ENCODE peak calls at places on chromosomes 13 and 19, in ten cellular contexts. A, K, H, P, X, D, U, F, M and Y are unnamed samples.
A peak's percentile ranks its signal among the peaks of the same experiment; 100 is the strongest.

GRCh38 chr13:73481265-73481664 is 422.5 kb downstream of the KLF5 start:
- DNase-seq in A (no peak), K (no peak), H (no peak), P (no peak), X (no peak), D (no peak), U (no peak), F (no peak), M (no peak), Y (no peak)

GRCh38 chr19:4639531-4640246 is 373 bp downstream of the TNFAIP8L1 start:
- DNase-seq in A (no peak), K (no peak), H (no peak), P (no peak), X (no peak), D (no peak), U (no peak), F (peak; percentile 39), M (no peak), Y (peak; percentile 47)

GRCh38 chr13:72864142-72865035 is 82.5 kb downstream of the PIBF1 start:
- DNase-seq in A (no peak), K (no peak), H (no peak), P (no peak), X (no peak), D (no peak), U (no peak), F (no peak), M (no peak), Y (no peak)

GRCh38 chr13:21033866-21034601 is 27.4 kb downstream of the LATS2 start:
- DNase-seq in A (no peak), K (no peak), H (no peak), P (no peak), X (no peak), D (peak; percentile 57), U (no peak), F (no peak), M (no peak), Y (no peak)

GRCh38 chr19:12833747-12834417 is 497 bp downstream of the RTBDN start:
- DNase-seq in A (no peak), K (peak; percentile 73), H (peak; percentile 81), P (no peak), X (peak; percentile 81), D (peak; percentile 28), U (peak; percentile 48), F (no peak), M (no peak), Y (peak; percentile 76)

GRCh38 chr19:43439183-43440063 is 24.7 kb downstream of the TEX101 start:
- DNase-seq in A (no peak), K (no peak), H (no peak), P (peak; percentile 80), X (no peak), D (no peak), U (no peak), F (no peak), M (no peak), Y (no peak)

GRCh38 chr13:39516140-39516539 is 86.9 kb downstream of the LHFPL6 start:
- DNase-seq in A (no peak), K (no peak), H (no peak), P (no peak), X (no peak), D (no peak), U (no peak), F (no peak), M (peak; percentile 47), Y (no peak)

GRCh38 chr19:7869910-7870511 is 4.2 kb downstream of the PRR36 start:
- DNase-seq in A (no peak), K (peak; percentile 91), H (no peak), P (peak; percentile 73), X (peak; percentile 69), D (peak; percentile 68), U (peak; percentile 84), F (peak; percentile 33), M (peak; percentile 49), Y (peak; percentile 76)

GRCh38 chr19:51168571-51169282 is 26.6 kb downstream of the SIGLEC7 start:
- DNase-seq in A (no peak), K (no peak), H (no peak), P (no peak), X (no peak), D (no peak), U (no peak), F (no peak), M (no peak), Y (peak; percentile 42)

GRCh38 chr19:28416245-28416644 is 796.7 kb downstream of the UQCRFS1 start:
- DNase-seq in A (no peak), K (no peak), H (no peak), P (no peak), X (no peak), D (no peak), U (no peak), F (no peak), M (no peak), Y (no peak)

GRCh38 chr13:66994097-66994496 is 236.0 kb downstream of the PCDH9 start:
- DNase-seq in A (peak; percentile 28), K (peak; percentile 82), H (peak; percentile 63), P (no peak), X (peak; percentile 31), D (peak; percentile 61), U (peak; percentile 74), F (peak; percentile 81), M (peak; percentile 76), Y (peak; percentile 93)

GRCh38 chr19:6536138-6536671 is 5.4 kb downstream of the TNFSF9 start:
- DNase-seq in A (no peak), K (peak; percentile 32), H (no peak), P (peak; percentile 84), X (peak; percentile 93), D (peak; percentile 50), U (no peak), F (peak; percentile 44), M (no peak), Y (peak; percentile 70)

GRCh38 chr13:20547479-20547908 is 19.5 kb upstream of the IFT88 start:
- DNase-seq in A (no peak), K (no peak), H (no peak), P (no peak), X (no peak), D (no peak), U (no peak), F (no peak), M (no peak), Y (no peak)

GRCh38 chr19:43624933-43625332 is 5.5 kb upstream of the ZNF428 start:
- DNase-seq in A (no peak), K (peak; percentile 62), H (peak; percentile 83), P (peak; percentile 77), X (peak; percentile 87), D (peak; percentile 70), U (no peak), F (no peak), M (no peak), Y (no peak)

DNA sequence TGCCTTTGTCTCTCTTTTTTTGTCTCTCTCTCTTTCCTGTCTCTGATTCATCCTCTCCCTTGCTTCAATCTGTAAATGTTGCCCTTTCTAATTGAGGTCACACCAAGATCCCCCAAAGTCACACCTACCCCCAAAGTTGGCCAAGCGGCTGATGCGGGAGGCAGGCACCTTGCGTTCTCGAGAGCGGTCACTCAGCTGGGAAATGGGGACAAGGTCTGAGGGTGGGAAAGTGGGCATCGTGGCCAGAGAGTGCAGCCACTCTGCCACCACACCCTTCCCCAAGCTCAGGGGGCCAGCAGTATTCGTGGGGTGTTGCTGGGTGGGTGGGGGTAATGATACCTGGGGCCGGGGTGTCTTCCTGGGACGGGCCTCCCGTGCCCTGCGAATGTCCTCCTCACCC is 2.7 kb downstream of the COQ8B start:
- DNase-seq in A (no peak), K (no peak), H (no peak), P (no peak), X (no peak), D (no peak), U (no peak), F (no peak), M (no peak), Y (no peak)
- H3K4me3 ChIP-seq in A (peak overlapping the region; percentile 75), K (peak overlapping the region; percentile 66), H (peak overlapping the region; percentile 91), P (peak overlapping the region; percentile 99), X (no peak overlapping the region), D (peak overlapping the region; percentile 75), U (no peak overlapping the region), F (no peak overlapping the region), M (peak overlapping the region; percentile 78), Y (no peak overlapping the region)

DNA sequence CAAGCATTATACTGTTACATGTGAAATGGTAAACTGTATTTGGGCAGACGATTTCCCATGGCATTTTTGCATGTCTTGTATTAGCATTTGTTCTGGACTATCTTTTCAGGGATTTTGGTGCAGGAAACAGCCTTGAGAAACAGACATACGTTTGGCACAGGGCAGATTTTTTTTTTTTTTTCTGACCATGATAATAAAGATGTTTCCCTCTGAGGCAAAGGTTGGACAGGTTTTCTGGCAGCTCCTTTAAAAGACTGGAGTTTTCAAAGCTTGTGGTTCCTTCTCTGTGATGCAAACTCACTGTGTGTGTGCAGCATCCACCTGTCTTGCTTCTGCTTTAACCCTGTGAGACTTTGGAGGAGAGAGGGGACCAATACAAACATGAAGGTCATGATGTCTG is 63.0 kb downstream of the NBEA start:
- DNase-seq in A (no peak), K (no peak), H (no peak), P (no peak), X (no peak), D (no peak), U (no peak), F (no peak), M (no peak), Y (no peak)
- H3K4me1 ChIP-seq in A (no peaks in the 10 kb centered on the region), K (no peaks in the 10 kb centered on the region), H (no peaks in the 10 kb centered on the region), P (no peaks in the 10 kb centered on the region), X (no peaks in the 10 kb centered on the region), D (peaks cover 4% of the 10 kb centered on the region), U (peaks cover 10% of the 10 kb centered on the region), F (no peaks in the 10 kb centered on the region), M (no peaks in the 10 kb centered on the region), Y (peaks cover 5% of the 10 kb centered on the region)

GRCh38 chr19:58079792-58080191 is 18.2 kb downstream of the ZSCAN18 start:
- DNase-seq in A (no peak), K (no peak), H (no peak), P (no peak), X (no peak), D (no peak), U (no peak), F (no peak), M (no peak), Y (no peak)
- H3K9me3 ChIP-seq in A (no peaks in the 10 kb centered on the region), K (no peaks in the 10 kb centered on the region), H (peaks cover 98% of the 10 kb centered on the region), P (peaks cover 20% of the 10 kb centered on the region), X (no peaks in the 10 kb centered on the region), D (peaks cover 18% of the 10 kb centered on the region), U (no peaks in the 10 kb centered on the region), F (no peaks in the 10 kb centered on the region), M (peaks cover 80% of the 10 kb centered on the region), Y (no peaks in the 10 kb centered on the region)

GRCh38 chr13:111206148-111206547 is 91.0 kb downstream of the ARHGEF7 start:
- DNase-seq in A (no peak), K (no peak), H (no peak), P (no peak), X (no peak), D (no peak), U (no peak), F (no peak), M (no peak), Y (no peak)

GRCh38 chr13:111202149-111202548 is 87.0 kb downstream of the ARHGEF7 start:
- DNase-seq in A (no peak), K (no peak), H (no peak), P (no peak), X (no peak), D (no peak), U (no peak), F (peak; percentile 79), M (no peak), Y (no peak)

GRCh38 chr13:111204438-111205177 is 89.5 kb downstream of the ARHGEF7 start:
- DNase-seq in A (peak; percentile 54), K (no peak), H (no peak), P (no peak), X (no peak), D (no peak), U (no peak), F (peak; percentile 41), M (peak; percentile 65), Y (no peak)

GRCh38 chr13:111202745-111203144 is 87.6 kb downstream of the ARHGEF7 start:
- DNase-seq in A (no peak), K (no peak), H (no peak), P (peak; percentile 62), X (peak; percentile 41), D (no peak), U (no peak), F (peak; percentile 99), M (peak; percentile 45), Y (no peak)

GRCh38 chr13:111203742-111204386 is 88.8 kb downstream of the ARHGEF7 start:
- DNase-seq in A (no peak), K (no peak), H (no peak), P (no peak), X (no peak), D (no peak), U (no peak), F (peak; percentile 38), M (no peak), Y (no peak)
- H3K4me3 ChIP-seq in A (peak overlapping the region; percentile 26), K (no peak overlapping the region), H (no peak overlapping the region), P (no peak overlapping the region), X (no peak overlapping the region), D (no peak overlapping the region), U (no peak overlapping the region), F (peak overlapping the region; percentile 65), M (peak overlapping the region; percentile 51), Y (no peak overlapping the region)